ENCODE peak calls at places on chromosomes 4 and X, in five cellular contexts. G is hypothalamus, D is NCI-H69, Q is osteocyte, B is GF-D8. S is an unnamed sample.

GRCh38 chr4:52912608-52913007 is 50.5 kb downstream of the RASL11B start:
- DNase-seq in G (no peak), D (peak; percentile 23), Q (no peak), B (no peak), S (no peak)

GRCh38 chr4:10810411-10810810 is 125.8 kb upstream of the CLNK start:
- DNase-seq in G (no peak), D (no peak), Q (no peak), B (no peak), S (no peak)

GRCh38 chrX:101206471-101206870 is 13.1 kb upstream of the DRP2 start:
- DNase-seq in G (no peak), D (peak; percentile 14), Q (no peak), B (no peak), S (peak; percentile 56)

GRCh38 chr4:72119946-72120345 is 88.1 kb downstream of the NPFFR2 start:
- DNase-seq in G (no peak), D (no peak), Q (no peak), B (no peak), S (no peak)

GRCh38 chrX:75156537-75156945 is 458 bp upstream of the ABCB7 start:
- DNase-seq in G (no peak), D (peak; percentile 1), Q (no peak), B (no peak), S (peak; percentile 53)

GRCh38 chrX:72088761-72089160 is 43.0 kb downstream of the RTL5 start:
- DNase-seq in G (no peak), D (no peak), Q (no peak), B (no peak), S (no peak)

GRCh38 chr4:80196259-80197131 is 808 bp upstream of the PRDM8 start:
- DNase-seq in G (no peak), D (peak; percentile 83), Q (no peak), B (no peak), S (peak; percentile 56)

GRCh38 chrX:131987252-131987651 is 35.9 kb upstream of the STK26 start:
- DNase-seq in G (no peak), D (no peak), Q (no peak), B (peak; percentile 81), S (peak; percentile 73)

GRCh38 chrX:77949840-77950239 is 19.6 kb downstream of the PGAM4 start:
- DNase-seq in G (no peak), D (no peak), Q (no peak), B (no peak), S (no peak)

GRCh38 chrX:149871940-149872339 is 9.0 kb upstream of the MAGEA8 start:
- DNase-seq in G (no peak), D (peak; percentile 0), Q (no peak), B (no peak), S (peak; percentile 86)

GRCh38 chr4:8355864-8356565 is 84.5 kb downstream of the ACOX3 start:
- DNase-seq in G (no peak), D (peak; percentile 2), Q (no peak), B (no peak), S (no peak)

S was measured in activated CD4-positive, alpha-beta T cell treated with anti-CD3 and anti-CD28 coated beads, Interleukin-2, amount 10 ng/mL, durations not matched to agents 24 days and 14 days.